ENCODE peak calls at places on chromosomes 2 and 18, in four cellular contexts. B, W, Q and G are unnamed samples.
A peak's percentile ranks its signal among the peaks of the same experiment; 100 is the strongest.

GRCh38 chr2:179825494-179825893 is 35.9 kb downstream of the ZNF385B start:
- DNase-seq in B (no peak), W (no peak), Q (no peak), G (no peak)

GRCh38 chr18:59540819-59541218 is 156.4 kb downstream of the CCBE1 start:
- DNase-seq in B (no peak), W (no peak), Q (peak; percentile 82), G (no peak)

GRCh38 chr2:152405206-152406118 is 70.5 kb downstream of the FMNL2 start:
- DNase-seq in B (no peak), W (peak; percentile 10), Q (no peak), G (no peak)

GRCh38 chr2:174544156-174544555 is 53.4 kb downstream of the WIPF1 start:
- DNase-seq in B (no peak), W (no peak), Q (no peak), G (no peak)

GRCh38 chr18:13003466-13003896 is 12.3 kb downstream of the CEP192 start:
- DNase-seq in B (no peak), W (peak; percentile 58), Q (peak; percentile 92), G (peak; percentile 82)

GRCh38 chr2:10283106-10284062 is 19.3 kb upstream of the HPCAL1 start:
- DNase-seq in B (peak; percentile 51), W (no peak), Q (peak; percentile 51), G (peak; percentile 84)

GRCh38 chr2:131044078-131044756 is 49.0 kb downstream of the FAM168B start:
- DNase-seq in B (peak; percentile 45), W (no peak), Q (no peak), G (no peak)

GRCh38 chr2:231709981-231710750 is 1.8 kb downstream of the PTMA start:
- DNase-seq in B (peak; percentile 89), W (peak; percentile 97), Q (peak; percentile 86), G (peak; percentile 73)

GRCh38 chr2:104872866-104873688 is 19.2 kb downstream of the POU3F3 start:
- DNase-seq in B (peak; percentile 69), W (peak; percentile 73), Q (peak; percentile 82), G (peak; percentile 58)

GRCh38 chr18:35467624-35468016 is 30.1 kb downstream of the INO80C start:
- DNase-seq in B (no peak), W (no peak), Q (no peak), G (no peak)

GRCh38 chr18:7616661-7617060 is 49.5 kb downstream of the PTPRM start:
- DNase-seq in B (no peak), W (no peak), Q (peak; percentile 38), G (no peak)

GRCh38 chr2:36355890-36356198 is 266 bp downstream of the CRIM1 start:
- DNase-seq in B (no peak), W (no peak), Q (no peak), G (no peak)

GRCh38 chr2:217622664-217623063 is 380.1 kb downstream of the TNS1 start:
- DNase-seq in B (no peak), W (no peak), Q (no peak), G (no peak)

GRCh38 chr2:108637304-108637669 is 82.0 kb upstream of the RANBP2 start:
- DNase-seq in B (no peak), W (no peak), Q (peak; percentile 92), G (peak; percentile 82)

GRCh38 chr18:78979058-78979680 is 449 bp upstream of the SALL3 start:
- DNase-seq in B (no peak), W (no peak), Q (peak; percentile 6), G (no peak)

GRCh38 chr2:70887550-70888229 is 48.0 kb upstream of the ATP6V1B1 start:
- DNase-seq in B (no peak), W (no peak), Q (no peak), G (no peak)

GRCh38 chr18:45777393-45777792 is 48.1 kb upstream of the SIGLEC15 start:
- DNase-seq in B (no peak), W (no peak), Q (peak; percentile 45), G (peak; percentile 86)
- TF ChIP-seq CTCF in B (no peak), W (no peak), Q (no peak), G (no peak)

GRCh38 chr2:27435628-27436027 is 6.6 kb upstream of the KRTCAP3 start:
- DNase-seq in B (no peak), W (no peak), Q (no peak), G (no peak)
- TF ChIP-seq CTCF in B (no peak), W (no peak), Q (no peak), G (no peak)

GRCh38 chr18:33184178-33184577 is 256.3 kb downstream of the CCDC178 start:
- DNase-seq in B (no peak), W (no peak), Q (peak; percentile 8), G (no peak)

GRCh38 chr18:33181016-33181415 is 259.5 kb downstream of the CCDC178 start:
- DNase-seq in B (no peak), W (no peak), Q (no peak), G (no peak)

GRCh38 chr18:33183136-33183535 is 257.4 kb downstream of the CCDC178 start:
- DNase-seq in B (no peak), W (no peak), Q (no peak), G (no peak)

GRCh38 chr18:33184918-33185317 is 255.6 kb downstream of the CCDC178 start:
- DNase-seq in B (no peak), W (no peak), Q (no peak), G (no peak)
- TF ChIP-seq CTCF in B (no peak), W (peak; percentile 42), Q (no peak), G (no peak)

DNA sequence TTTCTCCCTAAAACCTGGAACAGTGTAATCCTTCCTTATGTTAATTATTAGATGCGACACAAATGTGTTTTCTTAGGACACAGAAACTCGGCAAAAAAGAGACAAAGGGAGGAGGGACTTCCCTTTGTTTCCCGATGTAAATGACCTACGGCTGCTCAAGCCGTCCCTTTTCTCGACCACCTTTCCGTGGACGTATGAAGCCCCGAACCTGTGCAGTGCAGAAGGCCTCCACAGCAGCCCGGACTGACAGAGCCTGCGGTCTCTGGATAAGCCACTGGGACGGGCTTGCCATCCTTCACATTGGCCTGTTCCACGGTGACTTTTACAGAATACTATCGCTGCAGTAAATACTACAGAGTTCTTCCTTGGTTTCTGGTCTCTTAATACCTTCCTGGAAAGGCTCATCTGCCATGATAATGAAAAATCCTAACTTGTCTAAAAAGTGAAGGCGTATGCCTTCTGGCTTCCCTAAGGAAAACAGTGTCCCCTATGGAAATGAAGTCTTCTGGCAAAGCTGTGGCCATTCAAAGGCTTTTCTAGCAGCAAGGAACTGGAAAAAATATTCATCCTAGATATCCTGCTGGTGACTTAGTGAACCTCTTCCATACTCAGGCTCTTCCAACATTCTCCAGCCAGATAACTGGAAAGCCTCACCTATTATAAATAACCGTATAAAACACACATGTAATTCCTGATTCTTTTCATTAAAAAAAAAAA is 84.9 kb downstream of the RBMS1 start:
- DNase-seq in B (no peak), W (peak; percentile 38), Q (no peak), G (peak; percentile 20)
- TF ChIP-seq CTCF in B (no peak), W (peak; percentile 37), Q (peak; percentile 10), G (peak; percentile 49)

DNA sequence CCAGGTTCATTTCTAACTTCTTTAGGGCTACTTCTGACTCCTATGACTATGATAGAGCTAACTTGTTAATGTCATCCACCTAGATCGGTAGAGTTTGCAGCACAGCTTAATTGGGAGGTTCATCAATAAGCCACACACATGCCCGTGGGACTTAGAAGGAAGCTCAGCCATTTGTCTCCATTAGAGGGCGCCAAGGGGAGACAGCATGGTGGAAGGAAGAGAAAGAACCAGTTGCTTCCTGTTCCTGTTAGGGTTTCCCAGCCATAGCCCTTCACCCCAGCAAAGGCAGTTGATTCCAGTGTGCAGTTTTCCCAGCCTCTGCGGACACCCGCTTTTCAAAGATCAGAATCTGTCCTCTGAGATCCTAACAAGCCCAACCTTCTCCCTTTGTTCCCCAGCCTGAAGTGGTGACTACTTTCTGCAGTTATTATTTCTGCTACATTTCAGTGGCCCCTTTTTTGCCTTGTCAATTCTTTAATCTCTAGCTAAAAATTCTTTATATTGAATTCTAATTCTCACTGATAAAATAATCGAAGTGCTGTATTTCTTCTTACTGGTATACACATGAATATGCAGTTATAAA is 30.3 kb downstream of the MAIP1 start:
- DNase-seq in B (peak; percentile 60), W (peak; percentile 58), Q (peak; percentile 90), G (peak; percentile 70)
- TF ChIP-seq CTCF in B (peak; percentile 65), W (peak; percentile 71), Q (peak; percentile 96), G (peak; percentile 83)

GRCh38 chr2:215826838-215827441 is 186.4 kb downstream of the MREG start:
- DNase-seq in B (no peak), W (no peak), Q (peak; percentile 72), G (peak; percentile 23)
- TF ChIP-seq CTCF in B (no peak), W (no peak), Q (peak; percentile 43), G (no peak)